ENCODE peak calls at places on chromosome 2, in nine cellular contexts. G, T, R, K, U, O, X, Y and P are unnamed samples.

GRCh38 chr2:232389327-232389726 is 10.8 kb downstream of the ALPP start:
- DNase-seq in G (no peak), T (peak; percentile 33), R (no peak), K (peak; percentile 6), U (no peak), O (no peak), X (no peak), Y (no peak), P (peak; percentile 24)

GRCh38 chr2:52128081-52128480 is 1096.1 kb upstream of the NRXN1 start:
- DNase-seq in G (no peak), T (peak; percentile 12), R (no peak), K (peak; percentile 18), U (peak; percentile 18), O (no peak), X (no peak), Y (no peak), P (no peak)

GRCh38 chr2:579351-579886 is 97.8 kb downstream of the TMEM18 start:
- DNase-seq in G (peak; percentile 24), T (no peak), R (no peak), K (no peak), U (no peak), O (no peak), X (no peak), Y (no peak), P (no peak)

GRCh38 chr2:214543386-214543955 is 132.6 kb downstream of the VWC2L start:
- DNase-seq in G (no peak), T (peak; percentile 61), R (no peak), K (peak; percentile 66), U (peak; percentile 11), O (no peak), X (no peak), Y (no peak), P (peak; percentile 7)

GRCh38 chr2:69773201-69773600 is 31.3 kb downstream of the ANXA4 start:
- DNase-seq in G (no peak), T (peak; percentile 76), R (no peak), K (peak; percentile 59), U (peak; percentile 73), O (peak; percentile 28), X (no peak), Y (no peak), P (no peak)

GRCh38 chr2:213640742-213641425 is 356.6 kb downstream of the SPAG16 start:
- DNase-seq in G (no peak), T (no peak), R (no peak), K (no peak), U (no peak), O (no peak), X (no peak), Y (no peak), P (no peak)

GRCh38 chr2:169693344-169693743 is 861 bp downstream of the CFAP210 start:
- DNase-seq in G (no peak), T (peak; percentile 32), R (no peak), K (no peak), U (peak; percentile 6), O (peak; percentile 4), X (no peak), Y (no peak), P (no peak)

GRCh38 chr2:54149623-54150501 is 34.4 kb downstream of the ACYP2 start:
- DNase-seq in G (no peak), T (peak; percentile 43), R (no peak), K (peak; percentile 73), U (peak; percentile 29), O (no peak), X (no peak), Y (no peak), P (peak; percentile 41)

GRCh38 chr2:112481050-112481527 is 867 bp upstream of the TTL start:
- DNase-seq in G (peak; percentile 94), T (peak; percentile 93), R (peak; percentile 80), K (peak; percentile 79), U (peak; percentile 74), O (peak; percentile 90), X (peak; percentile 89), Y (peak; percentile 79), P (no peak)

GRCh38 chr2:118668431-118669424 is 178.7 kb downstream of the EN1 start:
- DNase-seq in G (peak; percentile 62), T (peak; percentile 98), R (no peak), K (peak; percentile 95), U (peak; percentile 99), O (no peak), X (no peak), Y (no peak), P (peak; percentile 88)

GRCh38 chr2:241189856-241190201 is 1.4 kb downstream of the ANO7 start:
- DNase-seq in G (peak; percentile 41), T (no peak), R (no peak), K (no peak), U (no peak), O (no peak), X (peak; percentile 34), Y (no peak), P (no peak)

GRCh38 chr2:111972955-111973565 is 74.7 kb downstream of the MERTK start:
- DNase-seq in G (no peak), T (peak; percentile 8), R (no peak), K (no peak), U (no peak), O (no peak), X (no peak), Y (no peak), P (no peak)

GRCh38 chr2:240965905-240966456 is 32.4 kb upstream of the SNED1 start:
- DNase-seq in G (peak; percentile 32), T (no peak), R (no peak), K (no peak), U (no peak), O (no peak), X (peak; percentile 47), Y (peak; percentile 31), P (no peak)

GRCh38 chr2:223084873-223085272 is 32.9 kb downstream of the KCNE4 start:
- DNase-seq in G (peak; percentile 61), T (no peak), R (no peak), K (peak; percentile 41), U (peak; percentile 33), O (peak; percentile 15), X (no peak), Y (no peak), P (no peak)

DNA sequence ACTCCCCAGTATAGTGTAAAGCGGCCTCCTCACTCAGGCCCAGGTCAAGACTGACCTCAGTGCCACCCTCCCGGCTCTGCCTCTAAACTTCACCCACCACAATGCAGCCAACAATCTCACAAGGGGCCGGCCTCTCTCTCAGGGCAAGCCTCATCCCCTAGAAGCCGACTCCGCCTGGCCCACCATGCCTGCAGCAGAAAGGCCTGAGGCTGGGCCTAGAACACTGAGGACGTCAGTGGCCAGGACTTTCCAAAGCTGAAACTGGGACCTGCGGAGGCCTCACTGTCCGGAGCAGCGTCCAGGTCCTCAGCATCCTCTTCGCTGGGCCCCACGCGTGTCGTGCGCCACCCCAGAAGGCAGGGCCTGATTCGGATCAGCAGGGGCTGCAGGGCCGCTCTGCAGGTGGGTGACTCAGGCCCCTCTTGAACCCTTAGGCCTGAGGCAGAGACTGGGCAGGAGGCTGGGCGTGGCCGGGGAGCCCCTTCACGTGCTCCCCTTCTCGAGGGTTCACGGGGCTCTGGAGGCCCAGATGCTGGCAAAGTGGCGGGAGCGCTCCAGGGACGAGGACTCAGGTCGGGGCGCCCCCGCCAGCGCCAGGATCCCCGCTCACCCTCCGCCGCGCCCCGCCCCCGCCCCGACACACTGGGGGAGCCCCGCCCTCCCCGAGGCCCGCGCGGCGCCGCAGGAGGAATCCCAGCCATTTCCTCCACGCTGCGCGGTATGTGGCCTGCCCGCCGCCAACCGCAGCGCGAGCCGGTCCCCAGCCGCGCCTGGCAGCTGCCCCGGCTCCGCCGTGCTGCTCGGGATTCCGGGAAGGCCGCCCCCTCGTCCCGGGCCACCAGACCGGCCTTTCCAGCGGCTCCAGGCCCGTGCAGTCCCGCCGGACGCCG is 53.1 kb downstream of the PKDCC start:
- DNase-seq in G (peak; percentile 87), T (peak; percentile 80), R (no peak), K (peak; percentile 69), U (peak; percentile 32), O (peak; percentile 78), X (peak; percentile 79), Y (peak; percentile 60), P (no peak)
- H3K4me3 ChIP-seq in G (no peak overlapping the region), T (peak overlapping the region; percentile 51), R (no peak overlapping the region), K (no peak overlapping the region), U (no peak overlapping the region), O (peak overlapping the region; percentile 56), X (peak overlapping the region; percentile 58), Y (peak overlapping the region; percentile 78), P (no peak overlapping the region)

DNA sequence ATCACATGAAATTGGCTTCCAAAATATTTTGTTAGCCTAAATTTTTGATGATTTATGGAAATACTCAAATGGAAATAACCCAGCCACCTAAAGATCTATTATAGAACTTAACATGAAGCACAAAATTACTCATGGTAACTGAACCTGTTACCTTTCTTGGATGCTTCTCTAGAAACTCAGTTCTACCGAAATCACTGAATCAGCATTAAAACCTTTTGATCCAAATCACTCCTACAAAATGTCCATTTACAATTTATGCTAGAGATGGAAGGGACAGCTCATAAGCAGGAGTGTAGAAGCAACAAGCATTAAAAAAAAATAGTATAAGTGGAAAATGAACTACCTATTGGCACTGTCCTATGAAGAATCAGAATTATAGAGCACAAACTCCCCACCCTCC is 2.1 kb downstream of the PRPF40A start:
- DNase-seq in G (no peak), T (no peak), R (no peak), K (no peak), U (no peak), O (no peak), X (no peak), Y (no peak), P (no peak)
- H3K4me3 ChIP-seq in G (peak overlapping the region; percentile 97), T (peak overlapping the region; percentile 97), R (peak overlapping the region; percentile 79), K (no peak overlapping the region), U (no peak overlapping the region), O (peak overlapping the region; percentile 94), X (no peak overlapping the region), Y (no peak overlapping the region), P (no peak overlapping the region)

GRCh38 chr2:105336786-105337121 is 586 bp upstream of the C2orf49 start:
- DNase-seq in G (no peak), T (no peak), R (no peak), K (no peak), U (no peak), O (no peak), X (no peak), Y (no peak), P (no peak)
- H3K4me3 ChIP-seq in G (peak overlapping the region; percentile 88), T (peak overlapping the region; percentile 82), R (peak overlapping the region; percentile 60), K (peak overlapping the region; percentile 75), U (peak overlapping the region; percentile 97), O (peak overlapping the region; percentile 71), X (peak overlapping the region; percentile 67), Y (peak overlapping the region; percentile 92), P (peak overlapping the region; percentile 89)

GRCh38 chr2:210318891-210319290 is 3.9 kb upstream of the MYL1 start:
- DNase-seq in G (no peak), T (peak; percentile 21), R (no peak), K (no peak), U (no peak), O (no peak), X (no peak), Y (no peak), P (no peak)

GRCh38 chr2:210310550-210310949 is 4.4 kb downstream of the MYL1 start:
- DNase-seq in G (no peak), T (no peak), R (no peak), K (no peak), U (no peak), O (no peak), X (no peak), Y (no peak), P (no peak)

GRCh38 chr2:210309546-210310233 is 5.3 kb downstream of the MYL1 start:
- DNase-seq in G (no peak), T (no peak), R (no peak), K (no peak), U (no peak), O (no peak), X (no peak), Y (no peak), P (no peak)

GRCh38 chr2:210318491-210318890 is 3.5 kb upstream of the MYL1 start:
- DNase-seq in G (no peak), T (no peak), R (no peak), K (no peak), U (no peak), O (no peak), X (no peak), Y (no peak), P (peak; percentile 25)

GRCh38 chr2:210315015-210315807 is at the start of gene MYL1:
- DNase-seq in G (no peak), T (no peak), R (no peak), K (no peak), U (no peak), O (no peak), X (no peak), Y (no peak), P (no peak)
- H3K4me3 ChIP-seq in G (no peak within 1 kb of the TSS), T (no peak within 1 kb of the TSS), R (no peak within 1 kb of the TSS), K (no peak within 1 kb of the TSS), U (no peak within 1 kb of the TSS), O (no peak within 1 kb of the TSS), X (no peak within 1 kb of the TSS), Y (no peak within 1 kb of the TSS), P (no peak within 1 kb of the TSS)